ENCODE peak calls at places on chromosomes 1 and 21, in eight cellular contexts. T, P, N, C, E, L, Y and M are unnamed samples.
A peak's percentile ranks its signal among the peaks of the same experiment; 100 is the strongest.

GRCh38 chr1:156711011-156711817 is 5.8 kb upstream of the CRABP2 start:
- DNase-seq in T (no peak), P (no peak), N (peak; percentile 42), C (no peak), E (no peak), L (peak; percentile 83), Y (no peak), M (no peak)

GRCh38 chr1:167083871-167084270 is 6.3 kb downstream of the GPA33 start:
- DNase-seq in T (no peak), P (no peak), N (no peak), C (no peak), E (no peak), L (no peak), Y (no peak), M (no peak)

GRCh38 chr1:95006681-95007080 is 66.1 kb downstream of the ALG14 start:
- DNase-seq in T (no peak), P (no peak), N (peak; percentile 53), C (no peak), E (no peak), L (no peak), Y (no peak), M (no peak)

GRCh38 chr21:36721817-36722216 is 22.9 kb downstream of the SIM2 start:
- DNase-seq in T (no peak), P (no peak), N (no peak), C (no peak), E (no peak), L (no peak), Y (no peak), M (no peak)

GRCh38 chr1:232508161-232508661 is 121.7 kb downstream of the SIPA1L2 start:
- DNase-seq in T (peak; percentile 33), P (no peak), N (no peak), C (peak; percentile 5), E (no peak), L (no peak), Y (no peak), M (peak; percentile 40)

GRCh38 chr1:31127266-31127665 is 61.7 kb upstream of the PUM1 start:
- DNase-seq in T (no peak), P (no peak), N (peak; percentile 50), C (peak; percentile 51), E (no peak), L (no peak), Y (no peak), M (no peak)

GRCh38 chr1:174550296-174550695 is 102.5 kb downstream of the GPR52 start:
- DNase-seq in T (no peak), P (no peak), N (peak; percentile 50), C (peak; percentile 88), E (no peak), L (no peak), Y (no peak), M (peak; percentile 33)

GRCh38 chr1:32816676-32817158 is 441 bp downstream of the YARS1 start:
- DNase-seq in T (peak; percentile 41), P (peak; percentile 46), N (peak; percentile 36), C (peak; percentile 47), E (no peak), L (peak; percentile 44), Y (peak; percentile 24), M (peak; percentile 80)

GRCh38 chr21:37855568-37856391 is 60.5 kb downstream of the KCNJ6 start:
- DNase-seq in T (no peak), P (no peak), N (peak; percentile 45), C (peak; percentile 72), E (no peak), L (no peak), Y (no peak), M (no peak)

GRCh38 chr1:178609015-178609414 is 96.1 kb downstream of the TEX35 start:
- DNase-seq in T (no peak), P (no peak), N (peak; percentile 85), C (peak; percentile 89), E (no peak), L (no peak), Y (no peak), M (peak; percentile 82)

GRCh38 chr1:53343831-53344668 is 16.2 kb upstream of the LRP8 start:
- DNase-seq in T (no peak), P (no peak), N (no peak), C (no peak), E (no peak), L (no peak), Y (no peak), M (no peak)

GRCh38 chr21:25637846-25638245 is 1.2 kb upstream of the JAM2 start:
- DNase-seq in T (no peak), P (no peak), N (no peak), C (no peak), E (no peak), L (no peak), Y (no peak), M (no peak)

GRCh38 chr1:235030919-235031596 is 97.6 kb downstream of the TOMM20 start:
- DNase-seq in T (no peak), P (no peak), N (no peak), C (no peak), E (no peak), L (no peak), Y (no peak), M (no peak)

GRCh38 chr1:158011714-158012113 is 18.3 kb downstream of the KIRREL1 start:
- DNase-seq in T (no peak), P (no peak), N (peak; percentile 30), C (no peak), E (no peak), L (no peak), Y (no peak), M (no peak)

GRCh38 chr21:41824466-41825207 is 54.5 kb downstream of the PRDM15 start:
- DNase-seq in T (no peak), P (no peak), N (no peak), C (no peak), E (no peak), L (no peak), Y (no peak), M (no peak)

GRCh38 chr1:94820918-94821317 is 761 bp downstream of the SLC44A3 start:
- DNase-seq in T (no peak), P (no peak), N (no peak), C (no peak), E (no peak), L (no peak), Y (no peak), M (no peak)

GRCh38 chr1:72777918-72778317 is 495.6 kb upstream of the NEGR1 start:
- DNase-seq in T (no peak), P (no peak), N (no peak), C (peak; percentile 2), E (no peak), L (no peak), Y (no peak), M (no peak)

GRCh38 chr1:233364695-233365539 is 37.4 kb downstream of the MAP3K21 start:
- DNase-seq in T (no peak), P (no peak), N (peak; percentile 26), C (peak; percentile 41), E (no peak), L (peak; percentile 34), Y (no peak), M (peak; percentile 56)

GRCh38 chr21:34707876-34708325 is 39.1 kb downstream of the CLIC6 start:
- DNase-seq in T (no peak), P (peak; percentile 90), N (no peak), C (no peak), E (no peak), L (no peak), Y (peak; percentile 35), M (no peak)

GRCh38 chr1:54190526-54190925 is 9.3 kb downstream of the CYB5RL start:
- DNase-seq in T (no peak), P (no peak), N (no peak), C (no peak), E (no peak), L (no peak), Y (no peak), M (no peak)

GRCh38 chr1:6614019-6614952 is 755 bp downstream of the PHF13 start:
- DNase-seq in T (peak; percentile 67), P (peak; percentile 45), N (no peak), C (no peak), E (peak; percentile 63), L (peak; percentile 90), Y (peak; percentile 58), M (peak; percentile 20)

GRCh38 chr1:32250893-32251716 is at the start of gene LCK:
- DNase-seq in T (no peak), P (peak; percentile 85), N (no peak), C (no peak), E (no peak), L (no peak), Y (peak; percentile 75), M (no peak)

GRCh38 chr1:200751717-200752116 is 13.0 kb downstream of the CAMSAP2 start:
- DNase-seq in T (no peak), P (peak; percentile 52), N (peak; percentile 43), C (no peak), E (no peak), L (no peak), Y (no peak), M (no peak)

GRCh38 chr1:220929304-220929703 is 50.1 kb downstream of the HLX start:
- DNase-seq in T (no peak), P (no peak), N (no peak), C (no peak), E (no peak), L (no peak), Y (no peak), M (no peak)
- TF ChIP-seq CTCF in T (no peak), P (no peak), N (no peak), C (no peak), E (no peak), L (no peak), Y (no peak), M (no peak)

GRCh38 chr21:46634966-46635323 is 529 bp upstream of the PRMT2 start:
- DNase-seq in T (no peak), P (peak; percentile 81), N (peak; percentile 82), C (peak; percentile 89), E (no peak), L (peak; percentile 80), Y (no peak), M (peak; percentile 66)
- TF ChIP-seq CTCF in T (peak; percentile 16), P (peak; percentile 4), N (no peak), C (no peak), E (peak; percentile 42), L (peak; percentile 38), Y (no peak), M (no peak)

GRCh38 chr1:172726740-172727139 is 67.8 kb downstream of the FASLG start:
- DNase-seq in T (no peak), P (no peak), N (no peak), C (no peak), E (no peak), L (no peak), Y (no peak), M (no peak)

GRCh38 chr1:172724746-172725613 is 66.1 kb downstream of the FASLG start:
- DNase-seq in T (no peak), P (peak; percentile 77), N (no peak), C (no peak), E (no peak), L (no peak), Y (no peak), M (no peak)

GRCh38 chr1:172727275-172727674 is 68.4 kb downstream of the FASLG start:
- DNase-seq in T (no peak), P (no peak), N (no peak), C (no peak), E (no peak), L (no peak), Y (no peak), M (no peak)

GRCh38 chr1:172732427-172732826 is 73.5 kb downstream of the FASLG start:
- DNase-seq in T (no peak), P (no peak), N (no peak), C (no peak), E (no peak), L (no peak), Y (no peak), M (no peak)

GRCh38 chr1:172727956-172728603 is 69.2 kb downstream of the FASLG start:
- DNase-seq in T (no peak), P (peak; percentile 81), N (peak; percentile 61), C (peak; percentile 69), E (no peak), L (peak; percentile 28), Y (peak; percentile 41), M (peak; percentile 38)
- TF ChIP-seq CTCF in T (no peak), P (peak; percentile 74), N (peak; percentile 63), C (peak; percentile 73), E (peak; percentile 42), L (peak; percentile 59), Y (peak; percentile 57), M (peak; percentile 44)

GRCh38 chr21:22444990-22445389 is 1446.8 kb downstream of the NCAM2 start:
- DNase-seq in T (no peak), P (no peak), N (no peak), C (no peak), E (no peak), L (peak; percentile 15), Y (no peak), M (no peak)
- TF ChIP-seq CTCF in T (no peak), P (no peak), N (no peak), C (no peak), E (no peak), L (no peak), Y (no peak), M (no peak)